ENCODE peak calls at places on chromosomes 5 and 9, in seven cellular contexts. C, E, X, U, A, N and S are unnamed samples.

GRCh38 chr9:85729882-85730281 is 11.9 kb downstream of the AGTPBP1 start:
- DNase-seq in C (peak; percentile 22), E (no peak), X (no peak), U (no peak), A (no peak), N (no peak), S (no peak)

GRCh38 chr9:72006481-72006880 is 53.9 kb downstream of the C9orf57 start:
- DNase-seq in C (peak; percentile 18), E (no peak), X (no peak), U (no peak), A (no peak), N (no peak), S (peak; percentile 46)

GRCh38 chr9:72871685-72872084 is 81.2 kb downstream of the ALDH1A1 start:
- DNase-seq in C (peak; percentile 41), E (no peak), X (no peak), U (no peak), A (no peak), N (no peak), S (peak; percentile 12)

GRCh38 chr9:89992326-89993208 is 387.8 kb downstream of the GADD45G start:
- DNase-seq in C (no peak), E (no peak), X (no peak), U (no peak), A (no peak), N (no peak), S (no peak)

GRCh38 chr9:115640887-115641286 is 512.7 kb upstream of the PAPPA start:
- DNase-seq in C (peak; percentile 76), E (no peak), X (peak; percentile 94), U (peak; percentile 76), A (no peak), N (no peak), S (peak; percentile 89)

GRCh38 chr9:130043654-130044623 is 950 bp upstream of the FNBP1 start:
- DNase-seq in C (peak; percentile 48), E (peak; percentile 25), X (no peak), U (no peak), A (no peak), N (peak; percentile 19), S (peak; percentile 57)

GRCh38 chr5:88664630-88665029 is 218.4 kb downstream of the MEF2C start:
- DNase-seq in C (no peak), E (no peak), X (no peak), U (no peak), A (no peak), N (no peak), S (no peak)

GRCh38 chr9:124011460-124012301 is at the start of gene LHX2:
- DNase-seq in C (peak; percentile 59), E (peak; percentile 81), X (no peak), U (peak; percentile 9), A (peak; percentile 72), N (peak; percentile 72), S (peak; percentile 49)

GRCh38 chr5:172312286-172312685 is 28.7 kb upstream of the UBTD2 start:
- DNase-seq in C (no peak), E (no peak), X (no peak), U (no peak), A (no peak), N (no peak), S (peak; percentile 15)

GRCh38 chr9:136002886-136003285 is 41.7 kb upstream of the UBAC1 start:
- DNase-seq in C (no peak), E (no peak), X (no peak), U (no peak), A (peak; percentile 48), N (no peak), S (no peak)

GRCh38 chr5:107476783-107477182 is 194.0 kb downstream of the EFNA5 start:
- DNase-seq in C (peak; percentile 80), E (no peak), X (no peak), U (peak; percentile 74), A (no peak), N (peak; percentile 10), S (no peak)

GRCh38 chr5:41832430-41832829 is 37.8 kb downstream of the OXCT1 start:
- DNase-seq in C (no peak), E (no peak), X (no peak), U (no peak), A (no peak), N (no peak), S (no peak)

GRCh38 chr5:6827815-6828214 is 114.6 kb downstream of the TENT4A start:
- DNase-seq in C (no peak), E (no peak), X (no peak), U (no peak), A (no peak), N (no peak), S (no peak)

GRCh38 chr5:121199238-121199999 is 652.3 kb upstream of the FTMT start:
- DNase-seq in C (peak; percentile 82), E (no peak), X (no peak), U (peak; percentile 76), A (no peak), N (no peak), S (no peak)

GRCh38 chr5:59840200-59840601 is 53.3 kb downstream of the PDE4D start:
- DNase-seq in C (peak; percentile 69), E (no peak), X (peak; percentile 42), U (peak; percentile 91), A (no peak), N (no peak), S (peak; percentile 82)

GRCh38 chr9:77892171-77892570 is 139.4 kb downstream of the GNAQ start:
- DNase-seq in C (peak; percentile 32), E (no peak), X (no peak), U (no peak), A (no peak), N (no peak), S (no peak)

GRCh38 chr9:89445801-89446228 is 52.1 kb downstream of the SEMA4D start:
- DNase-seq in C (no peak), E (no peak), X (no peak), U (no peak), A (no peak), N (no peak), S (no peak)

GRCh38 chr5:40401281-40401680 is 278.4 kb upstream of the PTGER4 start:
- DNase-seq in C (peak; percentile 75), E (no peak), X (no peak), U (peak; percentile 40), A (no peak), N (no peak), S (peak; percentile 42)

GRCh38 chr9:121551985-121552753 is 52.5 kb upstream of the GGTA1 start:
- DNase-seq in C (no peak), E (no peak), X (no peak), U (no peak), A (no peak), N (no peak), S (no peak)

GRCh38 chr9:35669331-35670145 is 4.2 kb upstream of the CA9 start:
- DNase-seq in C (peak; percentile 83), E (no peak), X (peak; percentile 37), U (no peak), A (no peak), N (no peak), S (no peak)

GRCh38 chr9:92160786-92161185 is 45.6 kb upstream of the SPTLC1 start:
- DNase-seq in C (no peak), E (no peak), X (no peak), U (no peak), A (no peak), N (no peak), S (no peak)

GRCh38 chr5:27706832-27707231 is 668.4 kb upstream of the CDH9 start:
- DNase-seq in C (peak; percentile 42), E (no peak), X (no peak), U (peak; percentile 5), A (no peak), N (no peak), S (no peak)

GRCh38 chr5:111127453-111128195 is 35.5 kb downstream of the WDR36 start:
- DNase-seq in C (no peak), E (no peak), X (peak; percentile 72), U (peak; percentile 23), A (no peak), N (no peak), S (peak; percentile 19)

GRCh38 chr5:141084487-141084989 is 9.9 kb upstream of the PCDHB2 start:
- DNase-seq in C (peak; percentile 13), E (peak; percentile 17), X (peak; percentile 14), U (peak; percentile 12), A (peak; percentile 63), N (peak; percentile 66), S (peak; percentile 71)

GRCh38 chr5:180791611-180792213 is 10.9 kb downstream of the MGAT1 start:
- DNase-seq in C (no peak), E (no peak), X (no peak), U (no peak), A (no peak), N (no peak), S (no peak)

GRCh38 chr5:146027746-146028145 is 77.6 kb downstream of the PLAC8L1 start:
- DNase-seq in C (no peak), E (no peak), X (peak; percentile 66), U (no peak), A (no peak), N (no peak), S (no peak)

GRCh38 chr5:32714836-32715235 is 3.7 kb downstream of the NPR3 start:
- DNase-seq in C (peak; percentile 67), E (no peak), X (no peak), U (no peak), A (no peak), N (no peak), S (no peak)

GRCh38 chr5:949815-950560 is 57.3 kb downstream of the TRIP13 start:
- DNase-seq in C (no peak), E (no peak), X (no peak), U (no peak), A (no peak), N (no peak), S (no peak)
- TF ChIP-seq CTCF in C (no peak), E (no peak), X (no peak), U (no peak), A (no peak), N (no peak), S (no peak)

GRCh38 chr5:36214434-36214833 is 27.3 kb downstream of the NADK2 start:
- DNase-seq in C (no peak), E (no peak), X (no peak), U (no peak), A (no peak), N (no peak), S (no peak)
- TF ChIP-seq CTCF in C (no peak), E (no peak), X (peak; percentile 27), U (no peak), A (no peak), N (no peak), S (no peak)

GRCh38 chr5:15393146-15393545 is 106.8 kb upstream of the FBXL7 start:
- DNase-seq in C (peak; percentile 57), E (no peak), X (no peak), U (no peak), A (no peak), N (no peak), S (no peak)
- TF ChIP-seq CTCF in C (no peak), E (no peak), X (no peak), U (no peak), A (no peak), N (no peak), S (no peak)

GRCh38 chr5:143698534-143698933 is 113.4 kb upstream of the HMHB1 start:
- DNase-seq in C (no peak), E (no peak), X (no peak), U (no peak), A (no peak), N (no peak), S (no peak)
- TF ChIP-seq CTCF in C (no peak), E (no peak), X (no peak), U (no peak), A (no peak), N (no peak), S (no peak)

DNA sequence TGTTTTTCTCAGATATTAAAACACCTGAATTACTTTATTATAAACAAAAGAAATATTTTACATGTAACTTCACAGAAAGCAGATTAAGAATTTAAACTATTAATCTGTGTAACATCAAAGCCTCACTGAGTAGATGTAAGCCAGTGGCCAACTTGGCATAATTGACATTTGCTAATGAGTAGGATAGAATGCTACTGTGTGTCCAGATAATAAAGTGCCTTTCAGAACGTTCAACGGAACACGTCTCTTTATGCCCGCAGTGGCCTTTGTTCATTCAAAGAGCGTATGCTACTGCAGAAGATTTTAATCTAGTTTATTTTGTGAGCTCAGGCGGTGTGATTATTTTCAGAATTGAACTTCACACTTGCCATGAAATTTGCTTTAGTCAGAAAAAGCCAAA is 531.1 kb upstream of the TYRP1 start:
- DNase-seq in C (no peak), E (no peak), X (no peak), U (no peak), A (no peak), N (no peak), S (no peak)
- TF ChIP-seq CTCF in C (no peak), E (no peak), X (no peak), U (no peak), A (no peak), N (no peak), S (no peak)